ENCODE peak calls at places on chromosomes 12 and 14, in six cellular contexts. One of them, this sample, is unnamed.

GRCh38 chr12:1811281-1811947 is 9.0 kb upstream of the LRTM2 start:
- DNase-seq in small intestine: peak; percentile 40
- DNase-seq in Daoy: peak; percentile 73
- DNase-seq in HTR-8/SVneo: peak; percentile 54
- DNase-seq in endodermal cell: no peak
- DNase-seq in pancreas: no peak
- DNase-seq in this sample: no peak

GRCh38 chr12:113196996-113197395 is 11.5 kb downstream of the RITA1 start:
- DNase-seq in small intestine: peak; percentile 80
- DNase-seq in Daoy: peak; percentile 83
- DNase-seq in HTR-8/SVneo: peak; percentile 80
- DNase-seq in endodermal cell: peak; percentile 91
- DNase-seq in pancreas: no peak
- DNase-seq in this sample: no peak

GRCh38 chr12:105272814-105273416 is 36.9 kb upstream of the APPL2 start:
- DNase-seq in small intestine: no peak
- DNase-seq in Daoy: no peak
- DNase-seq in HTR-8/SVneo: no peak
- DNase-seq in endodermal cell: no peak
- DNase-seq in pancreas: no peak
- DNase-seq in this sample: no peak

GRCh38 chr14:97578982-97579381 is 781.8 kb downstream of the VRK1 start:
- DNase-seq in small intestine: no peak
- DNase-seq in Daoy: no peak
- DNase-seq in HTR-8/SVneo: no peak
- DNase-seq in endodermal cell: no peak
- DNase-seq in pancreas: no peak
- DNase-seq in this sample: no peak

GRCh38 chr12:88247241-88247643 is 105.1 kb downstream of the TMTC3 start:
- DNase-seq in small intestine: no peak
- DNase-seq in Daoy: peak; percentile 80
- DNase-seq in HTR-8/SVneo: peak; percentile 23
- DNase-seq in endodermal cell: no peak
- DNase-seq in pancreas: no peak
- DNase-seq in this sample: no peak

GRCh38 chr12:56695327-56696101 is 7.4 kb upstream of the PTGES3 start:
- DNase-seq in small intestine: no peak
- DNase-seq in Daoy: peak; percentile 27
- DNase-seq in HTR-8/SVneo: no peak
- DNase-seq in endodermal cell: no peak
- DNase-seq in pancreas: no peak
- DNase-seq in this sample: no peak

GRCh38 chr12:67772276-67773169 is 124.0 kb downstream of the DYRK2 start:
- DNase-seq in small intestine: no peak
- DNase-seq in Daoy: peak; percentile 29
- DNase-seq in HTR-8/SVneo: no peak
- DNase-seq in endodermal cell: peak; percentile 96
- DNase-seq in pancreas: no peak
- DNase-seq in this sample: no peak

GRCh38 chr12:108634225-108634795 is 616 bp upstream of the SELPLG start:
- DNase-seq in small intestine: no peak
- DNase-seq in Daoy: no peak
- DNase-seq in HTR-8/SVneo: no peak
- DNase-seq in endodermal cell: peak; percentile 70
- DNase-seq in pancreas: peak; percentile 50
- DNase-seq in this sample: no peak

GRCh38 chr14:33530358-33530757 is 420.5 kb downstream of the EGLN3 start:
- DNase-seq in small intestine: no peak
- DNase-seq in Daoy: no peak
- DNase-seq in HTR-8/SVneo: no peak
- DNase-seq in endodermal cell: no peak
- DNase-seq in pancreas: no peak
- DNase-seq in this sample: no peak

GRCh38 chr12:52235001-52235760 is 2.1 kb downstream of the KRT7 start:
- DNase-seq in small intestine: no peak
- DNase-seq in Daoy: no peak
- DNase-seq in HTR-8/SVneo: no peak
- DNase-seq in endodermal cell: no peak
- DNase-seq in pancreas: peak; percentile 56
- DNase-seq in this sample: no peak

GRCh38 chr12:15535287-15535895 is 213.1 kb downstream of the PTPRO start:
- DNase-seq in small intestine: no peak
- DNase-seq in Daoy: no peak
- DNase-seq in HTR-8/SVneo: no peak
- DNase-seq in endodermal cell: no peak
- DNase-seq in pancreas: no peak
- DNase-seq in this sample: no peak

GRCh38 chr14:68312884-68313725 is 479.8 kb downstream of the ZFP36L1 start:
- DNase-seq in small intestine: no peak
- DNase-seq in Daoy: no peak
- DNase-seq in HTR-8/SVneo: no peak
- DNase-seq in endodermal cell: peak; percentile 47
- DNase-seq in pancreas: no peak
- DNase-seq in this sample: no peak

GRCh38 chr14:56371737-56372136 is 207.9 kb upstream of the TMEM260 start:
- DNase-seq in small intestine: no peak
- DNase-seq in Daoy: no peak
- DNase-seq in HTR-8/SVneo: no peak
- DNase-seq in endodermal cell: no peak
- DNase-seq in pancreas: no peak
- DNase-seq in this sample: no peak

GRCh38 chr14:68278568-68279436 is 459.2 kb downstream of the RAD51B start:
- DNase-seq in small intestine: no peak
- DNase-seq in Daoy: peak; percentile 59
- DNase-seq in HTR-8/SVneo: peak; percentile 78
- DNase-seq in endodermal cell: no peak
- DNase-seq in pancreas: no peak
- DNase-seq in this sample: no peak

GRCh38 chr14:81981311-81981675 is 447.6 kb upstream of the SEL1L start:
- DNase-seq in small intestine: no peak
- DNase-seq in Daoy: no peak
- DNase-seq in HTR-8/SVneo: no peak
- DNase-seq in endodermal cell: no peak
- DNase-seq in pancreas: no peak
- DNase-seq in this sample: no peak

GRCh38 chr12:108642269-108642870 is 8.7 kb upstream of the SELPLG start:
- DNase-seq in small intestine: no peak
- DNase-seq in Daoy: no peak
- DNase-seq in HTR-8/SVneo: no peak
- DNase-seq in endodermal cell: peak; percentile 48
- DNase-seq in pancreas: no peak
- DNase-seq in this sample: no peak

GRCh38 chr12:50603817-50604639 is 99.2 kb downstream of the DIP2B start:
- DNase-seq in small intestine: no peak
- DNase-seq in Daoy: no peak
- DNase-seq in HTR-8/SVneo: no peak
- DNase-seq in endodermal cell: no peak
- DNase-seq in pancreas: no peak
- DNase-seq in this sample: no peak

GRCh38 chr12:59142175-59142574 is 221.9 kb upstream of the LRIG3 start:
- DNase-seq in small intestine: no peak
- DNase-seq in Daoy: no peak
- DNase-seq in HTR-8/SVneo: no peak
- DNase-seq in endodermal cell: no peak
- DNase-seq in pancreas: no peak
- DNase-seq in this sample: no peak